ENCODE peak calls at places on chromosomes 13 and 19, in ten cellular contexts. One of them, this sample, is unnamed. For H3K27me3, the result is how much of the 10 kb centered on the place peaks cover.

GRCh38 chr19:6048808-6049405 is 61.4 kb downstream of the RFX2 start:
- DNase-seq in fibroblast of lung: peak
- DNase-seq in Peyer's patch: peak
- DNase-seq in tibial nerve: peak
- DNase-seq in left ventricle myocardium inferior: peak
- DNase-seq in DND-41: peak
- DNase-seq in prostate gland: peak
- DNase-seq in body of pancreas: peak
- DNase-seq in colonic mucosa: peak
- DNase-seq in effector memory CD4-positive, alpha-beta T cell: peak
- DNase-seq in this sample: peak

GRCh38 chr13:96982672-96983071 is 11.6 kb downstream of the OXGR1 start:
- DNase-seq in fibroblast of lung: peak
- DNase-seq in Peyer's patch: no peak
- DNase-seq in tibial nerve: no peak
- DNase-seq in left ventricle myocardium inferior: no peak
- DNase-seq in DND-41: no peak
- DNase-seq in prostate gland: no peak
- DNase-seq in body of pancreas: no peak
- DNase-seq in colonic mucosa: no peak
- DNase-seq in effector memory CD4-positive, alpha-beta T cell: no peak
- DNase-seq in this sample: no peak

GRCh38 chr19:4083677-4084546 is 17.2 kb upstream of the ZBTB7A start:
- DNase-seq in fibroblast of lung: no peak
- DNase-seq in Peyer's patch: peak
- DNase-seq in tibial nerve: no peak
- DNase-seq in left ventricle myocardium inferior: no peak
- DNase-seq in DND-41: peak
- DNase-seq in prostate gland: peak
- DNase-seq in body of pancreas: peak
- DNase-seq in colonic mucosa: peak
- DNase-seq in effector memory CD4-positive, alpha-beta T cell: no peak
- DNase-seq in this sample: no peak

GRCh38 chr13:20401958-20402856 is 123.5 kb downstream of the CRYL1 start:
- DNase-seq in fibroblast of lung: peak
- DNase-seq in Peyer's patch: no peak
- DNase-seq in tibial nerve: no peak
- DNase-seq in left ventricle myocardium inferior: no peak
- DNase-seq in DND-41: no peak
- DNase-seq in prostate gland: no peak
- DNase-seq in body of pancreas: no peak
- DNase-seq in colonic mucosa: no peak
- DNase-seq in effector memory CD4-positive, alpha-beta T cell: no peak
- DNase-seq in this sample: no peak

GRCh38 chr13:51920786-51921185 is 59.0 kb downstream of the CCDC70 start:
- DNase-seq in fibroblast of lung: no peak
- DNase-seq in Peyer's patch: no peak
- DNase-seq in tibial nerve: no peak
- DNase-seq in left ventricle myocardium inferior: no peak
- DNase-seq in DND-41: no peak
- DNase-seq in prostate gland: no peak
- DNase-seq in body of pancreas: no peak
- DNase-seq in colonic mucosa: no peak
- DNase-seq in effector memory CD4-positive, alpha-beta T cell: no peak
- DNase-seq in this sample: no peak

GRCh38 chr19:54937926-54938325 is 9.4 kb downstream of the NLRP7 start:
- DNase-seq in fibroblast of lung: no peak
- DNase-seq in Peyer's patch: peak
- DNase-seq in tibial nerve: no peak
- DNase-seq in left ventricle myocardium inferior: no peak
- DNase-seq in DND-41: no peak
- DNase-seq in prostate gland: no peak
- DNase-seq in body of pancreas: no peak
- DNase-seq in colonic mucosa: no peak
- DNase-seq in effector memory CD4-positive, alpha-beta T cell: no peak
- DNase-seq in this sample: peak

GRCh38 chr19:49710372-49710951 is 19.5 kb downstream of the CPT1C start:
- DNase-seq in fibroblast of lung: peak
- DNase-seq in Peyer's patch: no peak
- DNase-seq in tibial nerve: no peak
- DNase-seq in left ventricle myocardium inferior: no peak
- DNase-seq in DND-41: no peak
- DNase-seq in prostate gland: no peak
- DNase-seq in body of pancreas: no peak
- DNase-seq in colonic mucosa: no peak
- DNase-seq in effector memory CD4-positive, alpha-beta T cell: no peak
- DNase-seq in this sample: no peak

GRCh38 chr19:7636691-7637373 is at the start of gene STXBP2:
- DNase-seq in fibroblast of lung: no peak
- DNase-seq in Peyer's patch: peak
- DNase-seq in tibial nerve: no peak
- DNase-seq in left ventricle myocardium inferior: peak
- DNase-seq in DND-41: no peak
- DNase-seq in prostate gland: peak
- DNase-seq in body of pancreas: peak
- DNase-seq in colonic mucosa: peak
- DNase-seq in effector memory CD4-positive, alpha-beta T cell: peak
- DNase-seq in this sample: peak

GRCh38 chr19:38506723-38507550 is 73.4 kb downstream of the RYR1 start:
- DNase-seq in fibroblast of lung: peak
- DNase-seq in Peyer's patch: peak
- DNase-seq in tibial nerve: no peak
- DNase-seq in left ventricle myocardium inferior: peak
- DNase-seq in DND-41: peak
- DNase-seq in prostate gland: no peak
- DNase-seq in body of pancreas: peak
- DNase-seq in colonic mucosa: peak
- DNase-seq in effector memory CD4-positive, alpha-beta T cell: peak
- DNase-seq in this sample: peak

GRCh38 chr19:1287622-1288527 is 2.2 kb downstream of the EFNA2 start:
- DNase-seq in fibroblast of lung: no peak
- DNase-seq in Peyer's patch: no peak
- DNase-seq in tibial nerve: no peak
- DNase-seq in left ventricle myocardium inferior: no peak
- DNase-seq in DND-41: no peak
- DNase-seq in prostate gland: no peak
- DNase-seq in body of pancreas: no peak
- DNase-seq in colonic mucosa: no peak
- DNase-seq in effector memory CD4-positive, alpha-beta T cell: no peak
- DNase-seq in this sample: no peak

GRCh38 chr19:50706387-50706786 is 13.2 kb downstream of the SHANK1 start:
- DNase-seq in fibroblast of lung: no peak
- DNase-seq in Peyer's patch: no peak
- DNase-seq in tibial nerve: no peak
- DNase-seq in left ventricle myocardium inferior: no peak
- DNase-seq in DND-41: no peak
- DNase-seq in prostate gland: no peak
- DNase-seq in body of pancreas: no peak
- DNase-seq in colonic mucosa: no peak
- DNase-seq in effector memory CD4-positive, alpha-beta T cell: no peak
- DNase-seq in this sample: no peak

GRCh38 chr13:107518292-107518691 is 697.0 kb downstream of the LIG4 start:
- DNase-seq in fibroblast of lung: peak
- DNase-seq in Peyer's patch: no peak
- DNase-seq in tibial nerve: no peak
- DNase-seq in left ventricle myocardium inferior: no peak
- DNase-seq in DND-41: no peak
- DNase-seq in prostate gland: no peak
- DNase-seq in body of pancreas: no peak
- DNase-seq in colonic mucosa: no peak
- DNase-seq in effector memory CD4-positive, alpha-beta T cell: no peak
- DNase-seq in this sample: peak

GRCh38 chr13:106096661-106097092 is 438.8 kb downstream of the EFNB2 start:
- DNase-seq in fibroblast of lung: no peak
- DNase-seq in Peyer's patch: no peak
- DNase-seq in tibial nerve: no peak
- DNase-seq in left ventricle myocardium inferior: no peak
- DNase-seq in DND-41: no peak
- DNase-seq in prostate gland: peak
- DNase-seq in body of pancreas: no peak
- DNase-seq in colonic mucosa: no peak
- DNase-seq in effector memory CD4-positive, alpha-beta T cell: no peak
- DNase-seq in this sample: no peak

GRCh38 chr13:19586904-19587634 is 25.7 kb upstream of the TPTE2 start:
- DNase-seq in fibroblast of lung: peak
- DNase-seq in Peyer's patch: peak
- DNase-seq in tibial nerve: no peak
- DNase-seq in left ventricle myocardium inferior: no peak
- DNase-seq in DND-41: peak
- DNase-seq in prostate gland: no peak
- DNase-seq in body of pancreas: peak
- DNase-seq in colonic mucosa: peak
- DNase-seq in effector memory CD4-positive, alpha-beta T cell: peak
- DNase-seq in this sample: peak

GRCh38 chr19:35261356-35262100 is 7.2 kb upstream of the USF2 start:
- DNase-seq in fibroblast of lung: no peak
- DNase-seq in Peyer's patch: peak
- DNase-seq in tibial nerve: peak
- DNase-seq in left ventricle myocardium inferior: no peak
- DNase-seq in DND-41: no peak
- DNase-seq in prostate gland: no peak
- DNase-seq in body of pancreas: no peak
- DNase-seq in colonic mucosa: peak
- DNase-seq in effector memory CD4-positive, alpha-beta T cell: no peak
- DNase-seq in this sample: no peak
- H3K27me3 ChIP-seq in fibroblast of lung: under half
- H3K27me3 ChIP-seq in Peyer's patch: under half
- H3K27me3 ChIP-seq in tibial nerve: under half
- H3K27me3 ChIP-seq in left ventricle myocardium inferior: under half
- H3K27me3 ChIP-seq in DND-41: under half
- H3K27me3 ChIP-seq in prostate gland: under half
- H3K27me3 ChIP-seq in body of pancreas: under half
- H3K27me3 ChIP-seq in colonic mucosa: under half
- H3K27me3 ChIP-seq in effector memory CD4-positive, alpha-beta T cell: under half
- H3K27me3 ChIP-seq in this sample: under half

DNA sequence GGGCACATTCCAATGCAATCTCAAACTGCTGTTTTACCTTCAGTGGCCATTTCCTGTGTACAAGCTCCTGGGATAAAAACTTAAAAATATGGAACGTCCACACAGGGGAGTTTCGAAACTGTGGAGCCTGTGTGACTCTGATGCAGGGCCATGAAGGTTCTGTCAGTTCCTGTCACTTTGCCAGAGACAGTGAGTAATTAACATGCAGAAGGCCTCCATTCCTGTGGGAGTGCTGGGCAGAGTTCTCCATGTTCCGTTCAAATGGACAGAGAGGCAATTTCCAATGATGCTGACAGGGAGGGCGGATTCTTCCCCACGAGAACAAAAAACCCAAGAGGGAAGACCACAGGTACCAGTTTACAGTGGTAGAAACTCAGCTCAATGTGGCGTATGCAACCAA is 24.4 kb downstream of the WDR88 start:
- DNase-seq in fibroblast of lung: peak
- DNase-seq in Peyer's patch: no peak
- DNase-seq in tibial nerve: no peak
- DNase-seq in left ventricle myocardium inferior: no peak
- DNase-seq in DND-41: no peak
- DNase-seq in prostate gland: no peak
- DNase-seq in body of pancreas: no peak
- DNase-seq in colonic mucosa: no peak
- DNase-seq in effector memory CD4-positive, alpha-beta T cell: no peak
- DNase-seq in this sample: no peak
- H3K27me3 ChIP-seq in fibroblast of lung: under half
- H3K27me3 ChIP-seq in Peyer's patch: under half
- H3K27me3 ChIP-seq in tibial nerve: under half
- H3K27me3 ChIP-seq in left ventricle myocardium inferior: under half
- H3K27me3 ChIP-seq in DND-41: under half
- H3K27me3 ChIP-seq in prostate gland: under half
- H3K27me3 ChIP-seq in body of pancreas: under half
- H3K27me3 ChIP-seq in colonic mucosa: under half
- H3K27me3 ChIP-seq in effector memory CD4-positive, alpha-beta T cell: under half
- H3K27me3 ChIP-seq in this sample: under half

DNA sequence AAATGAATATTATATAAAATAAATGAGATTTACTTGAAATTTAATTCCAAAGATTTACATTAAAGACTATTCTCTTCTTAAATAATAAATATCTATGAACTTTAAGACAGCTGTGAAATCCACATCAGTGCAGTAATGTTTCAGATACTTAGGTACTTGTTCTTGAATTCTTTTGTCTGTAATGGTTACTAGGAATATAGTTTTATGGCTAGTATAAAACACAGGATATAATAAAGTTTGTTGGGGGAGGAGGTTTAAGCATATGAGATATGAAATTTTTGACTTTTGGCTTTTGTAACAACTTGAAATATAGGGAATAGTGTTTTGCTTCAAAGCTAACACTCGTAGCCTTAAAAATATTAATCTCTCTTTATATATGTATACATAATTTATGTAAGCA is 46.2 kb downstream of the B3GLCT start:
- DNase-seq in fibroblast of lung: no peak
- DNase-seq in Peyer's patch: no peak
- DNase-seq in tibial nerve: no peak
- DNase-seq in left ventricle myocardium inferior: no peak
- DNase-seq in DND-41: no peak
- DNase-seq in prostate gland: no peak
- DNase-seq in body of pancreas: no peak
- DNase-seq in colonic mucosa: no peak
- DNase-seq in effector memory CD4-positive, alpha-beta T cell: no peak
- DNase-seq in this sample: no peak
- H3K27me3 ChIP-seq in fibroblast of lung: under half
- H3K27me3 ChIP-seq in Peyer's patch: under half
- H3K27me3 ChIP-seq in tibial nerve: under half
- H3K27me3 ChIP-seq in left ventricle myocardium inferior: under half
- H3K27me3 ChIP-seq in DND-41: under half
- H3K27me3 ChIP-seq in prostate gland: under half
- H3K27me3 ChIP-seq in body of pancreas: under half
- H3K27me3 ChIP-seq in colonic mucosa: under half
- H3K27me3 ChIP-seq in effector memory CD4-positive, alpha-beta T cell: under half
- H3K27me3 ChIP-seq in this sample: under half

DNA sequence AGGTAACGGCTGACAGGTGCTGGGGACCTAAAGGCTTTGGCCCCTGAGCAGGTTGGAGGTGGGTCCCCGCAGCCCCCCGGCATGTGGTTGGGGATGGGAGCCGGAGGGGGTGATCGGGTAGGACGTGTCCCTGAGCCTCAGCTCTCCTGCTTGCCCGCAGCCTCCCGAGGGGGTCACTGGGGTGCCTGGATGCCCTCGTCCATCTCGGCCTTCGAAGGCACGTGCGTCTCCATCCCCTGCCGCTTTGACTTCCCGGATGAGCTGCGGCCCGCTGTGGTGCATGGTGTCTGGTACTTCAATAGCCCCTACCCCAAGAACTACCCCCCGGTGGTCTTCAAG is 3.5 kb downstream of the MAG start:
- DNase-seq in fibroblast of lung: no peak
- DNase-seq in Peyer's patch: no peak
- DNase-seq in tibial nerve: no peak
- DNase-seq in left ventricle myocardium inferior: no peak
- DNase-seq in DND-41: no peak
- DNase-seq in prostate gland: no peak
- DNase-seq in body of pancreas: no peak
- DNase-seq in colonic mucosa: no peak
- DNase-seq in effector memory CD4-positive, alpha-beta T cell: no peak
- DNase-seq in this sample: no peak
- H3K27me3 ChIP-seq in fibroblast of lung: under half
- H3K27me3 ChIP-seq in Peyer's patch: under half
- H3K27me3 ChIP-seq in tibial nerve: under half
- H3K27me3 ChIP-seq in left ventricle myocardium inferior: half or more
- H3K27me3 ChIP-seq in DND-41: under half
- H3K27me3 ChIP-seq in prostate gland: under half
- H3K27me3 ChIP-seq in body of pancreas: under half
- H3K27me3 ChIP-seq in colonic mucosa: under half
- H3K27me3 ChIP-seq in effector memory CD4-positive, alpha-beta T cell: under half
- H3K27me3 ChIP-seq in this sample: under half

GRCh38 chr19:39512964-39513363 is 2.0 kb upstream of the SELENOV start:
- DNase-seq in fibroblast of lung: no peak
- DNase-seq in Peyer's patch: no peak
- DNase-seq in tibial nerve: no peak
- DNase-seq in left ventricle myocardium inferior: no peak
- DNase-seq in DND-41: no peak
- DNase-seq in prostate gland: no peak
- DNase-seq in body of pancreas: no peak
- DNase-seq in colonic mucosa: no peak
- DNase-seq in effector memory CD4-positive, alpha-beta T cell: no peak
- DNase-seq in this sample: no peak
- H3K27me3 ChIP-seq in fibroblast of lung: under half
- H3K27me3 ChIP-seq in Peyer's patch: under half
- H3K27me3 ChIP-seq in tibial nerve: under half
- H3K27me3 ChIP-seq in left ventricle myocardium inferior: half or more
- H3K27me3 ChIP-seq in DND-41: under half
- H3K27me3 ChIP-seq in prostate gland: under half
- H3K27me3 ChIP-seq in body of pancreas: under half
- H3K27me3 ChIP-seq in colonic mucosa: under half
- H3K27me3 ChIP-seq in effector memory CD4-positive, alpha-beta T cell: under half
- H3K27me3 ChIP-seq in this sample: half or more

This sample was measured in MM.1S.